ENCODE peak calls at places on chromosomes 7 and 10, in six cellular contexts. J is amniotic stem cell; C is activated T-cell treated with anti-CD3 and anti-CD28 coated beads, Interleukin-2, amount 50 U/mL, for 72 hours; U is cardiac fibroblast; V is renal cortical epithelial cell; A is RPMI7951. D is an unnamed sample.

GRCh38 chr10:31219321-31219720 is 99.7 kb upstream of the ZEB1 start:
- DNase-seq in C (no peak), A (no peak), V (no peak), J (no peak), U (no peak), D (no peak)

GRCh38 chr10:88282876-88283275 is 300.2 kb downstream of the RNLS start:
- DNase-seq in U (peak), C (no peak), J (no peak), A (no peak), V (no peak), D (no peak)

GRCh38 chr7:42876182-42877068 is 35.4 kb downstream of the C7orf25 start:
- DNase-seq in V (peak), C (peak), U (peak), A (peak), J (no peak), D (peak)

GRCh38 chr10:29022513-29022912 is 266.4 kb upstream of the LYZL1 start:
- DNase-seq in J (no peak), A (no peak), U (no peak), V (no peak), C (no peak), D (no peak)

GRCh38 chr7:111168182-111168581 is 77.3 kb downstream of the LRRN3 start:
- DNase-seq in A (peak), U (peak), J (no peak), C (no peak), V (peak), D (peak)

GRCh38 chr7:129886184-129886817 is 66.5 kb downstream of the UBE2H start:
- DNase-seq in V (peak), J (no peak), C (no peak), U (no peak), A (no peak), D (peak)

GRCh38 chr7:141587304-141587703 is 36.1 kb downstream of the AGK start:
- DNase-seq in J (no peak), V (no peak), U (no peak), A (peak), C (no peak), D (no peak)

GRCh38 chr10:130137077-130137448 is 872 bp downstream of the GLRX3 start:
- DNase-seq in V (peak), A (peak), U (peak), C (no peak), J (no peak), D (peak)

GRCh38 chr10:46541017-46541661 is 15.3 kb downstream of the GPRIN2 start:
- DNase-seq in V (no peak), J (no peak), C (no peak), A (no peak), U (no peak), D (peak)

GRCh38 chr10:89421018-89421476 is 6.7 kb downstream of the IFIT5 start:
- DNase-seq in V (no peak), C (no peak), J (no peak), A (no peak), U (no peak), D (no peak)

GRCh38 chr7:91128574-91129348 is 135.5 kb upstream of the FZD1 start:
- DNase-seq in U (peak), A (peak), V (peak), J (no peak), C (no peak), D (peak)

GRCh38 chr10:35412900-35413491 is 76.7 kb downstream of the CCNY start:
- DNase-seq in C (no peak), V (peak), A (peak), J (no peak), U (no peak), D (peak)

GRCh38 chr10:75679546-75679945 is 248.1 kb downstream of the LRMDA start:
- DNase-seq in C (no peak), V (no peak), U (no peak), J (no peak), A (no peak), D (no peak)

GRCh38 chr10:66294538-66294937 is 631.3 kb upstream of the LRRTM3 start:
- DNase-seq in C (no peak), V (no peak), U (no peak), J (no peak), A (no peak), D (no peak)

GRCh38 chr7:141737118-141737835 is 881 bp upstream of the SSBP1 start:
- DNase-seq in J (no peak), V (peak), C (peak), A (peak), U (peak), D (peak)

GRCh38 chr10:89845541-89846275 is 144.3 kb downstream of the KIF20B start:
- DNase-seq in A (peak), V (peak), U (no peak), C (no peak), J (no peak), D (peak)

GRCh38 chr10:86657396-86658011 is 3.2 kb downstream of the OPN4 start:
- DNase-seq in U (no peak), C (no peak), J (no peak), A (no peak), V (no peak), D (no peak)

GRCh38 chr7:46859963-46860475 is 721.9 kb downstream of the TNS3 start:
- DNase-seq in C (no peak), V (no peak), A (peak), J (no peak), U (peak), D (no peak)

GRCh38 chr7:75056476-75056875 is 17.1 kb downstream of the RCC1L start:
- DNase-seq in C (no peak), A (peak), J (peak), V (no peak), U (peak), D (peak)

GRCh38 chr10:106872176-106872575 is 292.3 kb downstream of the SORCS1 start:
- DNase-seq in U (no peak), J (no peak), A (no peak), C (no peak), V (no peak), D (no peak)

GRCh38 chr7:41731486-41732278 is 28.8 kb upstream of the INHBA start:
- DNase-seq in J (no peak), U (no peak), V (no peak), A (no peak), C (no peak), D (no peak)

GRCh38 chr10:30759423-30759822 is 129.9 kb upstream of the LYZL2 start:
- DNase-seq in U (no peak), V (peak), C (no peak), J (peak), A (peak), D (no peak)

GRCh38 chr7:52005613-52006012 is 689.0 kb upstream of the COBL start:
- DNase-seq in V (no peak), C (no peak), U (no peak), A (no peak), J (no peak), D (no peak)

GRCh38 chr10:110967009-110967630 is 47.7 kb downstream of the SHOC2 start:
- DNase-seq in A (no peak), V (no peak), J (no peak), U (no peak), C (no peak), D (no peak)

GRCh38 chr10:14087585-14087984 is 243.1 kb downstream of the FRMD4A start:
- DNase-seq in C (no peak), V (no peak), A (no peak), J (no peak), U (no peak), D (no peak)

GRCh38 chr10:83410570-83410969 is 728.7 kb upstream of the GHITM start:
- DNase-seq in U (no peak), V (no peak), J (no peak), C (no peak), A (no peak), D (no peak)

GRCh38 chr10:128318868-128319267 is 192.6 kb upstream of the MKI67 start:
- DNase-seq in J (no peak), A (no peak), V (no peak), U (no peak), C (no peak), D (no peak)

GRCh38 chr10:36109399-36110023 is 467.4 kb upstream of the FZD8 start:
- DNase-seq in A (no peak), J (no peak), U (no peak), V (no peak), C (no peak), D (no peak)

GRCh38 chr10:14571866-14572507 is 202.7 kb downstream of the FAM107B start:
- DNase-seq in U (peak), J (no peak), V (peak), A (no peak), C (peak), D (peak)

GRCh38 chr10:70602665-70603438 is at the start of gene PRF1:
- DNase-seq in V (no peak), U (no peak), J (no peak), A (no peak), C (peak), D (no peak)

GRCh38 chr10:122162566-122163181 is 108.4 kb upstream of the BTBD16 start:
- DNase-seq in A (no peak), C (no peak), U (no peak), V (no peak), J (no peak), D (peak)

GRCh38 chr7:37235813-37236212 is 212.9 kb downstream of the ELMO1 start:
- DNase-seq in U (no peak), C (no peak), A (no peak), V (no peak), J (no peak), D (no peak)

GRCh38 chr10:89115876-89116627 is 91.1 kb downstream of the CH25H start:
- DNase-seq in V (peak), C (no peak), J (no peak), U (peak), A (peak), D (peak)

GRCh38 chr7:18276380-18276779 is 219.2 kb upstream of the HDAC9 start:
- DNase-seq in U (no peak), A (no peak), V (no peak), J (no peak), C (no peak), D (no peak)

GRCh38 chr10:33532901-33533300 is 198.4 kb upstream of the NRP1 start:
- DNase-seq in A (no peak), C (no peak), V (no peak), J (no peak), U (no peak), D (no peak)

GRCh38 chr10:506451-507354 is 182.8 kb downstream of the DIP2C start:
- DNase-seq in J (no peak), C (no peak), V (no peak), A (no peak), U (no peak), D (no peak)

GRCh38 chr7:17968791-17969715 is 28.8 kb upstream of the SNX13 start:
- DNase-seq in U (peak), A (no peak), J (no peak), V (no peak), C (no peak), D (no peak)

GRCh38 chr10:123857616-123858015 is 34.0 kb downstream of the CPXM2 start:
- DNase-seq in V (no peak), C (no peak), J (no peak), U (no peak), A (no peak), D (no peak)

GRCh38 chr7:121994625-121995410 is 121.9 kb downstream of the PTPRZ1 start:
- DNase-seq in C (peak), J (peak), V (peak), U (peak), A (peak), D (peak)

D was measured in astrocyte of the hippocampus.